ENCODE peak calls at places on chromosomes 3 and 15, in seven cellular contexts. Q is neuronal stem cell, D is hepatocyte, Y is H9, Z is IMR-90, I is mammary epithelial cell, A is PC-3. J is an unnamed sample.

GRCh38 chr15:78061963-78062427 is 15.5 kb downstream of the TBC1D2B start:
- DNase-seq in D (peak; percentile 37), Z (peak; percentile 53), I (no peak), Y (no peak), Q (no peak), A (peak; percentile 5), J (no peak)

GRCh38 chr3:117600666-117601065 is 891.1 kb downstream of the TUSC7 start:
- DNase-seq in D (no peak), Q (no peak), Y (no peak), Z (peak; percentile 80), A (no peak), I (no peak), J (no peak)

GRCh38 chr15:88023956-88024355 is 232.6 kb downstream of the NTRK3 start:
- DNase-seq in A (no peak), D (no peak), Y (no peak), I (no peak), Q (peak; percentile 21), Z (no peak), J (no peak)

GRCh38 chr3:43346990-43347749 is 60.8 kb downstream of the SNRK start:
- DNase-seq in D (no peak), Y (no peak), I (no peak), A (no peak), Z (peak; percentile 21), Q (no peak), J (no peak)

GRCh38 chr3:110881069-110881468 is 190.5 kb upstream of the NECTIN3 start:
- DNase-seq in D (peak; percentile 46), Y (peak; percentile 50), Q (no peak), A (peak; percentile 64), Z (peak; percentile 54), I (peak; percentile 79), J (no peak)

GRCh38 chr3:9795212-9795611 is 2.3 kb downstream of the ARPC4 start:
- DNase-seq in D (no peak), A (no peak), Z (no peak), Y (no peak), Q (no peak), I (no peak), J (no peak)

GRCh38 chr15:100002787-100003536 is 269.7 kb upstream of the LYSMD4 start:
- DNase-seq in Y (no peak), Z (no peak), Q (no peak), A (no peak), D (no peak), I (no peak), J (no peak)

GRCh38 chr15:98957655-98958054 is 49.9 kb downstream of the PGPEP1L start:
- DNase-seq in Q (no peak), Y (no peak), D (no peak), Z (no peak), A (no peak), I (no peak), J (no peak)

GRCh38 chr15:74568594-74568993 is 27.6 kb downstream of the ARID3B start:
- DNase-seq in Q (no peak), D (no peak), Y (no peak), I (no peak), A (no peak), Z (no peak), J (no peak)

GRCh38 chr15:74506515-74506840 is 34.5 kb upstream of the ARID3B start:
- DNase-seq in A (no peak), Q (no peak), Z (no peak), Y (no peak), I (no peak), D (no peak), J (no peak)

GRCh38 chr15:84034831-84035753 is 200.5 kb upstream of the GOLGA6L4 start:
- DNase-seq in A (peak; percentile 70), Z (peak; percentile 55), D (peak; percentile 58), Y (peak; percentile 45), Q (no peak), I (peak; percentile 46), J (peak; percentile 68)

GRCh38 chr3:190083631-190084030 is 37.1 kb downstream of the P3H2 start:
- DNase-seq in Y (no peak), D (no peak), Q (no peak), A (no peak), Z (no peak), I (no peak), J (no peak)

GRCh38 chr3:54870423-54870822 is 57.4 kb downstream of the LRTM1 start:
- DNase-seq in Z (peak; percentile 97), Q (peak; percentile 20), Y (no peak), A (peak; percentile 85), D (peak; percentile 74), I (peak; percentile 69), J (peak; percentile 55)

GRCh38 chr15:73683624-73684536 is at the start of gene CD276:
- DNase-seq in Y (peak; percentile 82), I (peak; percentile 55), A (peak; percentile 72), Z (peak; percentile 64), Q (peak; percentile 80), D (peak; percentile 89), J (no peak)

GRCh38 chr15:50257924-50258323 is 7.6 kb downstream of the HDC start:
- DNase-seq in Y (no peak), D (no peak), I (peak; percentile 35), A (peak; percentile 63), Z (peak; percentile 77), Q (no peak), J (no peak)

GRCh38 chr15:59062985-59063384 is 42.0 kb upstream of the CCNB2 start:
- DNase-seq in I (no peak), Q (no peak), A (no peak), D (no peak), Y (no peak), Z (no peak), J (no peak)

DNA sequence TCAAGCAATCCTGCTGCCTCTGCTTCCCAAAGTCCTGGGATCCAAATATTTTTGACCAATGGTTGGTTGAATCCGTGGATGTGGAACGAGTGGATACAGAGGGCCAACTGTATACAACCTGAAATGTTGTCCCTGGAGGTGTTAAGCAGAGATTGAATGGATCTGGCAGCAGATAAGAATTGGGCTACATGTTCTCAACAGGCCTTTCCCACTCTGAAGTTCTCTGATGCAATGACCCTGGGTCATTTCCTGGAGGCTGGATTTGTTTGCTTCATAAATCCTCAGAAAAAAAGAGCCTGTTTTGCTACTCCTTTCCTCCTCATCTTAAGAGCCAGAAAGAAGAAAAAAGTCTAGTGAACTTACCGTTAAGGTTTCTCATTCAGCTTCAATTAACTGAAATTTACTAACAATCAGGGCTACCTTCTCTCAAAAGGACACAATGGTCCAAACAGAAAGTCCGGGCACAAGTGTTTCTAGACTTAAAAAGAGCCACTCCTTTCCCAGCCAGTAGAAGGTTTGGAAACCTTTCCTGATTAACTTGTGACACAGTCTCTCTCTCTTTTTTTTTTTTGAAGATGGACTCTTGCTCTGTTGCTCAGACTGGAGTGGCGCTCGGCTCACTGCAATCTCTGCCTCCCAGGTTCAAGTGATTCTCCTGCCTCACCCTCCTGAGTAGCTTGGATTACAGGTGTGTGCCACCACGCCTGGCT is 6.5 kb downstream of the ARHGEF3 start:
- DNase-seq in A (peak; percentile 8), Q (no peak), Z (peak; percentile 44), I (peak; percentile 22), Y (no peak), D (no peak), J (no peak)
- H3K27me3 ChIP-seq in A (no peaks in the 10 kb centered on the region), Q (peaks cover 5% of the 10 kb centered on the region), Z (no peaks in the 10 kb centered on the region), I (no peaks in the 10 kb centered on the region), Y (no peaks in the 10 kb centered on the region), D (no peaks in the 10 kb centered on the region), J (no peaks in the 10 kb centered on the region)

GRCh38 chr15:38671003-38671382 is 106.4 kb upstream of the RASGRP1 start:
- DNase-seq in Y (no peak), Q (no peak), I (no peak), D (no peak), A (no peak), Z (no peak), J (no peak)
- H2AFZ ChIP-seq in Y (no peak overlapping the region), Q (no peak overlapping the region), I (no peak overlapping the region), D (no peak overlapping the region), A (no peak overlapping the region), Z (no peak overlapping the region), J (no peak overlapping the region)

GRCh38 chr3:183099026-183099837 is at the start of gene MCCC1:
- DNase-seq in Z (peak; percentile 99), Y (peak; percentile 99), I (peak; percentile 99), Q (peak; percentile 94), A (peak; percentile 97), D (peak; percentile 98), J (peak; percentile 100)
- H3K27ac ChIP-seq in Z (peak within 1 kb of the TSS; percentile 71), Y (no peak within 1 kb of the TSS), I (peak within 1 kb of the TSS; percentile 76), Q (peak within 1 kb of the TSS; percentile 15), A (peak within 1 kb of the TSS; percentile 79), D (peak within 1 kb of the TSS; percentile 97), J (peak within 1 kb of the TSS; percentile 72)

DNA sequence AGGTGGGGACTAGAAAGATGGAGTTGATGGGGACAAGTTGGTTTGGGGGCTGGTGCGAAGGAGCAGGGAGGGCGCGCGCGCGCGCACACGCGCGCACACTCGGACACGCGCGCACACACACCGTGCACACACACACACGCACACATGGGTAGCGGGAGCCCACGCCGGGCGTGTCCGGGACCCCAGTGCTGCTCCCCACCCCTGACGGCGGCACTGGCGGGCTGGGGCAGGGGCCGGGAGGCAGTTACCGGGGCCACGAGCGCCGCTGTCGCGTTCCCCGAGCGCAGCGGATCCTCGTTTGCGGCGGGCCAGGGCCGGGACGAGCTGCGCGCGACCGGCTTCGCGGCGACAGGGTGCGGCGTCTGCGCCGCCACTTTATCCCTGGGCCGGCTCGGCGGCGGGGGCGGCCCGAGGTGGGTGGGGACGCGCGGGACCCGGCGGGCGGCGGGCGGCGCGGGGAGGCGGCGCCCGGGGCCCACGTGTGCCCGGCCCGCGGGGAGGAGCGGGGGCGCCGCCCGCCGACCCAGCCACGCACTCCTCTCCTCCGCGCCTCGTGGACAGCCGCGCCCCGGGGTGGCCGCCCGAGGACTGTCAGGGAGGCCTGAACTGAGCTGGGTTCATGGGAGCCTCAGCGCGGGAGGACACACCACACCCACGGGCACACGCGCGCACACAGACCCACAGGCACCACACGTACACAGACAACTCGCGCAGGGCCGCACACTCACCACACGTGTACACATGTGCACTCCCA is 698 bp upstream of the MGLL start:
- DNase-seq in Q (peak; percentile 15), A (peak; percentile 29), I (peak; percentile 32), Y (no peak), D (peak; percentile 64), Z (peak; percentile 33), J (peak; percentile 69)
- H3K27me3 ChIP-seq in Q (peaks cover 73% of the 10 kb centered on the region), A (no peaks in the 10 kb centered on the region), I (no peaks in the 10 kb centered on the region), Y (peaks cover 10% of the 10 kb centered on the region), D (peaks cover 4% of the 10 kb centered on the region), Z (no peaks in the 10 kb centered on the region), J (no peaks in the 10 kb centered on the region)

DNA sequence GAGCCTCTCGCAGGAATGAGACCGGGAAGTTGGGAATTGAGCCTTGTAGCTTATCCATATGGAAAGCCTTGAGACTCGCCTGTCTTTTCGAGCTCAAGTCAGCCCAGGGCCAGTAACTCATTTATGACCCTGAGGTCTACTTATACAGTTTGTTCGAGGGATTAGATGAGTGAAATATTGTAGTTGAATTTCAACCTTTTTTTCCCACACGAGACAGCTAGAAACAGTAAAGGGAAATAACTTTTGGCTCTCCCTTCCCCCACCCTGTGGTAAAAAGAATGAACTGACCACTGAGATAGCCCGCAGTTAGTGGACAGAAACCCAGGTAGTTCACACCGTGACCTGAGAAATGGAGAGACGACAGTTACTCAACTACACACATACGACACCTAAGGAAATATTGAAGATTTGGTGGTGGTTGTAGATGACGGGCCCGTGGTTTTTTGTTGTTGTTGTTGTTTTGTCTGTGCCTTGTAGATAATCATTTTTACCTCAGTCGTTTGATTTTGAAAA is 837 bp downstream of the EIF3J start:
- DNase-seq in Q (no peak), I (no peak), D (peak; percentile 47), Y (no peak), A (peak; percentile 36), Z (peak; percentile 43), J (peak; percentile 47)
- H2AFZ ChIP-seq in Q (peak overlapping the region; percentile 97), I (peak overlapping the region; percentile 37), D (peak overlapping the region; percentile 79), Y (no peak overlapping the region), A (peak overlapping the region; percentile 60), Z (peak overlapping the region; percentile 92), J (peak overlapping the region; percentile 31)

GRCh38 chr3:172627057-172627809 is 83.6 kb downstream of the NCEH1 start:
- DNase-seq in Q (no peak), Y (no peak), Z (peak; percentile 49), A (no peak), I (peak; percentile 37), D (no peak), J (no peak)
- H3K27ac ChIP-seq in Q (no peak overlapping the region), Y (no peak overlapping the region), Z (peak overlapping the region; percentile 15), A (no peak overlapping the region), I (peak overlapping the region; percentile 19), D (no peak overlapping the region), J (no peak overlapping the region)